ENCODE peak calls at places on chromosomes 16 and 17, in five cellular contexts. A is bronchial epithelial cell, W is IMR-90, I is dorsolateral prefrontal cortex, X is uterus. S is an unnamed sample.

GRCh38 chr17:33520404-33521032 is 227.4 kb upstream of the ASIC2 start:
- DNase-seq in A (peak; percentile 8), W (peak; percentile 1), I (peak; percentile 40), X (peak; percentile 34), S (peak; percentile 12)

GRCh38 chr16:66603537-66604375 is 748 bp upstream of the CMTM3 start:
- DNase-seq in A (no peak), W (peak; percentile 58), I (no peak), X (peak; percentile 73), S (peak; percentile 70)

GRCh38 chr17:16915752-16916556 is 56.0 kb downstream of the TNFRSF13B start:
- DNase-seq in A (peak; percentile 50), W (peak; percentile 16), I (peak; percentile 27), X (no peak), S (peak; percentile 36)

GRCh38 chr16:54248863-54249710 is 37.5 kb downstream of the IRX3 start:
- DNase-seq in A (no peak), W (no peak), I (no peak), X (no peak), S (no peak)

GRCh38 chr16:22623351-22623781 is 112.7 kb downstream of the NPIPB5 start:
- DNase-seq in A (peak; percentile 79), W (no peak), I (no peak), X (no peak), S (peak; percentile 33)

GRCh38 chr17:45235071-45236001 is 13.7 kb downstream of the FMNL1 start:
- DNase-seq in A (peak; percentile 68), W (peak; percentile 77), I (peak; percentile 61), X (peak; percentile 70), S (peak; percentile 86)

GRCh38 chr17:48054238-48055185 is 6.4 kb downstream of the NFE2L1 start:
- DNase-seq in A (peak; percentile 90), W (peak; percentile 60), I (peak; percentile 93), X (peak; percentile 87), S (peak; percentile 76)

GRCh38 chr17:10751569-10751968 is 21.7 kb upstream of the TMEM220 start:
- DNase-seq in A (no peak), W (no peak), I (no peak), X (no peak), S (no peak)

GRCh38 chr16:56909484-56910113 is 22.3 kb upstream of the HERPUD1 start:
- DNase-seq in A (no peak), W (no peak), I (no peak), X (no peak), S (no peak)

GRCh38 chr17:36863131-36863530 is 74.1 kb upstream of the LHX1 start:
- DNase-seq in A (no peak), W (no peak), I (no peak), X (no peak), S (no peak)

GRCh38 chr17:80132906-80133625 is 13.9 kb downstream of the EIF4A3 start:
- DNase-seq in A (no peak), W (no peak), I (no peak), X (no peak), S (no peak)

GRCh38 chr17:77594416-77595209 is 363.9 kb upstream of the TNRC6C start:
- DNase-seq in A (no peak), W (no peak), I (no peak), X (no peak), S (no peak)

GRCh38 chr17:77597421-77598240 is 360.9 kb upstream of the TNRC6C start:
- DNase-seq in A (no peak), W (no peak), I (no peak), X (no peak), S (no peak)

GRCh38 chr17:77599699-77600098 is 358.8 kb upstream of the TNRC6C start:
- DNase-seq in A (no peak), W (no peak), I (no peak), X (no peak), S (no peak)

GRCh38 chr17:77598241-77598620 is 360.3 kb upstream of the TNRC6C start:
- DNase-seq in A (no peak), W (no peak), I (no peak), X (no peak), S (no peak)

DNA sequence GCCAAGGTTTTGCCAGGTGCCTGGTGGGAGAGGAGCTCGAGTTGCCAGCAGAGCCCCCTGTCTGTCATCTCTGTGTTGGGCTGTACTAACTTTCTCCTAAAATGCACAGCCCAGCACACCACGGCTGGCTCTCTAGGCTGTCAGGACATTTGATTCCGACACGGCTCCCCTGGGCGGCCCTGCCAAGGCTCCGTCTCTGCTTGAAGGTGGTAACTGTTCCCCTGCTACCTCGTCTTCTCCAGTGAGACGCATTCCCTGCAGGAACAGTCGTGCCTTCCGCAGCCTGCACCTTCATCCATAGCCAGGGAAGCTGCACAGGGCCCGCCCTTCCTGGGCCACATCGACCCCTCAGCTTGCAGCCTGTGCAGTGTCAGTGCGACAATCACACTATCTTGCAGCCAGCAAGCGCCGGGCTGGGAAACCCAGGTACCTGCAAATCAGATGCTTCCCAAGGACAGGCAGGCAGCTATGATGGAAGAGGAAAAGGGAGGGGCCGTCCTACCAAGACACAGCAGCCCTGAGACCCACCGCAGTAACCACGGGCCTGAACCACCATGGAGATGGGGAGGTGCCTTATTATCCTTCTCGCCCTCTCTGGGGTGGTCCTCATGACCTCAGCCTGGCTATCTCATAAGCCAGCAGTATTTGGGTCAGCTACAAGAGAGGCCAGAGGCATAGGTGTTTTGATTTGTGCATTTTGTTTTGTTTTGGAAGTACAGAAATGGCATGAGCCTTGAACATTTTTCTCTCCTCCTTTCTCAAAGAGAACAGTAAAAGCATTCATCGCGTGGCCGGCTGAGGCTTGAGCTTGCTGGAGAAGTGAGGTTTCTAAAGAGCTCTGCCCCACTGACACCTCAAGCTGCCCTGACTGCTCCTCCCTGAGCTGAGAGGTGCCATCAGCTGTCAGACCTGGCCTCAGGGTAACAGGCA is 361.7 kb upstream of the TNRC6C start:
- DNase-seq in A (no peak), W (no peak), I (no peak), X (no peak), S (no peak)
- TF ChIP-seq CTCF in A (no peak), W (no peak), I (no peak), X (no peak), S (no peak)

DNA sequence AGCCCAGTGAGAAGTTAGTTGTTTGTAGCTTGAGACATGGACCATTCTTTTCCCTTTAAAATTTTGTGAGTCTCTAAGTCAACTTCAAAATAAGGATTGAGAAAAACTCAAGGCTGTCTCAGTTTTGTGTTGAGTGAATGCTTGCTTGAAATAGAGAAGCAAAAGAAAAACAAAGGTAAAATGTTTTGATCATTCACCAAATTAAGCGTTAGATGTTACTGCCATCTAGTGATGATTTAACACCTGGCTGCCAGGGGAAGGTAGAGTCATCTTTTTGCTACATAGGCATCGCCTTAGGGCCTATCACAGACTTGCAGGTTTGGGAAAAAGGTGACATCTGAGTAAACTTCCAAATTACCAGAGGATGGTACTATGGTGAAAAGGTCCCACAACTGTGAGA is 74.4 kb downstream of the PCTP start:
- DNase-seq in A (peak; percentile 27), W (no peak), I (no peak), X (no peak), S (no peak)
- TF ChIP-seq CTCF in A (peak; percentile 24), W (peak; percentile 17), I (no peak), X (no peak), S (no peak)

DNA sequence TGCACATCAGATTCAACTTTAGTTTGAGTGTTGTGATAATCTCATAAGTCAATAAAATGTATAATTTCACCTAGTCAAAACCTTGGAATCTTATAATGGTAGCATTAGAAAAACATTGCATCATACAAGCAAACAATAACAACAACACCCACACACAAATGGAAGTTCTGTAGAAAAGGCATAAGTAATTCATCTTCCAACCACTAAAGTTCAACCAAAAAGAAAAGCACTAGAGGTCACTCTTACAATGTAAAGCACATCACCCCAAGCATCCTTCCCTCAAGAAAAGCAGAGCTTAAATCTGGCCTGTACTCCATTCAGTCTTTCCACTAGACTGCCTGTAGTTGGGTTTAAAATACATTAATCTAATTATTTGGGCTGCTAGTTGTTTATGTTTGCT is 1.8 kb downstream of the CNTNAP4 start:
- DNase-seq in A (peak; percentile 5), W (no peak), I (no peak), X (no peak), S (peak; percentile 77)
- TF ChIP-seq CTCF in A (no peak), W (no peak), I (peak; percentile 60), X (no peak), S (peak; percentile 33)

GRCh38 chr17:43324205-43324893 is 74.4 kb upstream of the ARL4D start:
- DNase-seq in A (no peak), W (no peak), I (no peak), X (no peak), S (no peak)
- TF ChIP-seq CTCF in A (no peak), W (peak; percentile 6), I (peak; percentile 27), X (no peak), S (peak; percentile 12)

GRCh38 chr16:47110939-47111338 is 32.8 kb downstream of the NETO2 start:
- DNase-seq in A (no peak), W (no peak), I (no peak), X (no peak), S (no peak)
- TF ChIP-seq CTCF in A (no peak), W (no peak), I (no peak), X (no peak), S (no peak)

GRCh38 chr17:66855204-66855603 is 20.3 kb downstream of the CACNG5 start:
- DNase-seq in A (peak; percentile 2), W (no peak), I (no peak), X (no peak), S (no peak)
- TF ChIP-seq CTCF in A (no peak), W (no peak), I (no peak), X (no peak), S (peak; percentile 41)

DNA sequence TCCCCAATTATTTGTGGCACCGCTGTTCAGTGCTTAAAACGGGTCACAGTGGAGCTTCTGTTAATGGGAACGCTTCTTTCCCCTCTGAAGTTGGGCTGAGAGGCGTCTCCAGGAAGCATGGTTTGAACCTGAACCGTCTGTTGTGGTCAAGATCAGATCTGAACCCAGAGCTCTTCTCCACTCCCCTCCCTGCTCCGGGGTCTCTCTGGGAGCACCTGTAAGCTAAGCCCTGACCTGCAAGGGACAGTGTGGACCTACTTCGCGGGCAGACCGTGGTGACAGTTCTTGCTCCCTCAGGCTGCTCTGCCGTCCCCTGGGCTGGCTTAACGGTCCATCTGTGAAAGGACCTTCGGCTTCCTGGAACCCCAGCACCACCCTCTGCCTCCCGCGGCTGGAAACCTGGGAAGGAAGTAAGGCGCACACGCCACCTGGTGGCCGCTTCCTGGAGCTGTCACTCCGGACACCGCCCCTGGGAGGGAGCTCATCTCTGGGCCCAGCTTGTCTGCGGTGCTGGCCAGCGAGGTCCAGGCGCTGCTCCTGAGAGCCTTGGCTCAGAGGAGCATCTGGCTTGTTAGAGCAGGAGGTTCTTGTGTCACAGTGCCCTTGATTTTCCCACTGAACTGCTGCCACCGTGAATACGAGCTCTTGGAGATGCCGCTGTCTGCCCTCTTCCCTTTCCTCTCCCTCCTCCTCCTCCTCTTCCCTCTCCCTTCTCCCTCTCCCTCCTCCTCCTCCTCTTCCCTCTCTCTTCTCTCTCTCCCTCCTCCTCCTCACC is 518.5 kb upstream of the EEF2KMT start:
- DNase-seq in A (no peak), W (no peak), I (peak; percentile 70), X (no peak), S (peak; percentile 5)
- TF ChIP-seq CTCF in A (no peak), W (no peak), I (peak; percentile 84), X (no peak), S (peak; percentile 36)

S was measured in cardiac fibroblast.